ENCODE peak calls at places on chromosomes 6 and 20, in five cellular contexts. I, S, B, L and H are unnamed samples.

GRCh38 chr20:8829232-8829631 is 239.7 kb upstream of the PLCB4 start:
- DNase-seq in L (no peak), S (no peak), I (no peak), B (no peak), H (no peak)

GRCh38 chr6:122692175-122692598 is 82.0 kb downstream of the PKIB start:
- DNase-seq in S (no peak), B (no peak), I (no peak), L (no peak), H (no peak)

GRCh38 chr6:150201791-150202329 is 59.0 kb downstream of the PPP1R14C start:
- DNase-seq in B (no peak), S (no peak), I (no peak), L (no peak), H (no peak)

GRCh38 chr6:37021356-37022129 is 16.1 kb downstream of the FGD2 start:
- DNase-seq in S (no peak), B (peak), I (no peak), L (no peak), H (no peak)

GRCh38 chr6:131924881-131925474 is 26.2 kb downstream of the CCN2 start:
- DNase-seq in I (no peak), B (peak), L (no peak), S (no peak), H (no peak)

GRCh38 chr6:446418-447366 is 55.1 kb downstream of the IRF4 start:
- DNase-seq in B (no peak), L (no peak), I (no peak), S (no peak), H (no peak)

GRCh38 chr6:10412165-10412947 is 2.5 kb downstream of the TFAP2A start:
- DNase-seq in I (no peak), S (no peak), L (peak), B (peak), H (peak)

GRCh38 chr6:149335924-149336323 is 18.4 kb downstream of the TAB2 start:
- DNase-seq in B (peak), L (no peak), S (no peak), I (no peak), H (no peak)

GRCh38 chr6:22906091-22906549 is 336.8 kb downstream of the HDGFL1 start:
- DNase-seq in L (no peak), I (no peak), S (no peak), B (no peak), H (no peak)

GRCh38 chr6:40856271-40856670 is 182.8 kb downstream of the UNC5CL start:
- DNase-seq in I (no peak), L (no peak), B (no peak), S (no peak), H (no peak)

GRCh38 chr6:40854592-40854991 is 184.4 kb downstream of the UNC5CL start:
- DNase-seq in S (no peak), B (no peak), L (no peak), I (no peak), H (no peak)

GRCh38 chr6:40848868-40849524 is 190.0 kb downstream of the UNC5CL start:
- DNase-seq in I (no peak), B (no peak), L (no peak), S (no peak), H (no peak)

GRCh38 chr6:40855481-40855880 is 183.5 kb downstream of the UNC5CL start:
- DNase-seq in S (no peak), B (no peak), I (no peak), L (no peak), H (no peak)

DNA sequence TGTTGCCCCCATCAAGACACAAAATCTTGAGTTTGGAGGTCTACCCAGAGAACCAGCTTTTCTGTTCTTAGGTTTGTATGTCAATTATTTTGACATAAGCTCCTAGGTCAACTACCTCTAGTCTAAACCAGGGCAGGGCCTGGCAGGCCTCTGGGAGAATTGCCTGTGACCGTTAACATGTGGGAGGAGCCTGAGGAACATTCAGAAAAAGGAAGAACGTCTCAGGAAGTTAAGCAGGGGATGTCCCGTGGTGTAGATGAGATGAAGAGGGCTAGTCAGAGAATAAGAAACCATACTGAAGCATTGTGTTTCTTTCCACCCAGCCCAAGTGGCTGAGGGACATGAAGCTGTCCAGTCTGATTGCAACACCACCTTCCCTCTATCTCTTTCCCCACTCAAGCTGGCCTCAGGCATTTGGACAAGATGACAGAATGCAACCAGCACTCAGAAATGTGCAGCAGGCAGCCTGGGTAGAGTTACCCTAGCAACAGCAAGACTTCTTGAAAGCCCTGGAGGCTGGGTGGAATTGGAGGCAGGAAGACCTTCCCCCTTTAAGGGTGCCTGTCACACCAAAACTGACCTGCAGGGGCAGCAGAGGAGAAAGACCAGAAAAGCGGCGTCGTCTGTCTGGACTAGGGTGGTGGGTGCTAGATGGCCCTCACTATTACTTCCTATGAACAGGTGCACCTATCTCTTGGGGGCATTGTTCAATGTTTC is 186.2 kb downstream of the UNC5CL start:
- DNase-seq in I (no peak), B (no peak), L (no peak), S (no peak), H (no peak)
- TF ChIP-seq CTCF in I (peak), B (peak), L (no peak), S (peak), H (peak)

GRCh38 chr6:109788687-109789086 is 97.6 kb downstream of the FIG4 start:
- DNase-seq in S (no peak), I (no peak), L (no peak), B (no peak), H (no peak)

GRCh38 chr6:109793015-109793414 is 101.9 kb downstream of the FIG4 start:
- DNase-seq in L (no peak), I (no peak), S (no peak), B (no peak), H (no peak)

GRCh38 chr6:109793793-109794192 is 102.7 kb downstream of the FIG4 start:
- DNase-seq in B (peak), S (peak), L (peak), I (no peak), H (no peak)

GRCh38 chr6:109790131-109790530 is 99.0 kb downstream of the FIG4 start:
- DNase-seq in I (no peak), L (no peak), S (no peak), B (peak), H (no peak)

GRCh38 chr6:109791301-109791700 is 100.2 kb downstream of the FIG4 start:
- DNase-seq in B (no peak), S (no peak), I (no peak), L (no peak), H (no peak)
- TF ChIP-seq CTCF in B (no peak), S (no peak), I (no peak), L (no peak), H (no peak)

GRCh38 chr6:157460182-157460999 is 79.4 kb downstream of the ZDHHC14 start:
- DNase-seq in B (no peak), L (no peak), I (no peak), S (no peak), H (no peak)

GRCh38 chr6:157462956-157463742 is 82.2 kb downstream of the ZDHHC14 start:
- DNase-seq in I (no peak), S (no peak), L (no peak), B (no peak), H (no peak)

GRCh38 chr6:157457787-157458186 is 76.8 kb downstream of the ZDHHC14 start:
- DNase-seq in I (no peak), B (no peak), L (peak), S (no peak), H (no peak)

GRCh38 chr6:157459327-157459726 is 78.3 kb downstream of the ZDHHC14 start:
- DNase-seq in S (no peak), B (no peak), L (no peak), I (no peak), H (no peak)

GRCh38 chr6:157461000-157461915 is 80.3 kb downstream of the ZDHHC14 start:
- DNase-seq in B (no peak), L (no peak), I (no peak), S (no peak), H (no peak)
- TF ChIP-seq CTCF in B (no peak), L (no peak), I (no peak), S (no peak), H (no peak)

GRCh38 chr20:10447028-10447427 is 11.9 kb downstream of the SLX4IP start:
- DNase-seq in I (no peak), S (no peak), L (no peak), B (no peak), H (no peak)
- TF ChIP-seq CTCF in I (no peak), S (no peak), L (no peak), B (no peak), H (peak)

GRCh38 chr20:63736893-63737689 is 627 bp downstream of the LIME1 start:
- DNase-seq in I (no peak), S (no peak), B (no peak), L (no peak), H (no peak)
- TF ChIP-seq CTCF in I (no peak), S (no peak), B (no peak), L (no peak), H (no peak)

GRCh38 chr6:156102129-156102528 is 646.5 kb upstream of the NOX3 start:
- DNase-seq in L (no peak), B (no peak), I (no peak), S (no peak), H (no peak)
- TF ChIP-seq CTCF in L (no peak), B (peak), I (peak), S (no peak), H (no peak)

DNA sequence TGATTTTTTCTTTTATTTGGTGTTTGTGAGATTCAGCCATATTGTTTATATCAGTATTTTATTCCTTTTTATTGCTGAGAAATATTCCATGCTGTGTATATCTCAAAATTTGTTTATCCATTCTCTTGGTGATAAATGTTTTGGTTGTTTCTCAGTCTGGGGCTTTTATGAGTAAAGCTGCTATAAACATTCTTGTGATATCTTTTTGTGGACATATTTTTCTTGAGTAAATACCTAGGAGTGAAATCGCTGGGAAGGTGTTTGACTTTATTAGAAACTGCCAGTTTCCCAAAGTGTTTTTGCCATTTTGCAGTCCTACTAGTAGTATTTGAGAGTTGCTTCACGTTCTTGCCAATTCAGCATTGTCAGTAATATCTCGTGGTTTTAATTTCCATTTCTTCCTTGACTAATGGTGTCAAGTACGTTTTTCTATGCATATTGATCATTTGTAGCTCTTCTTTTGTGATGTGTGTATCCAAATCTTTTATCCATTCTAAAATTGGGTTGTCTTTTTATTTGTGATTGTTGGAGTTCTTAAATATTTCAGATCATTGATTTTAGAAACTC is 31.1 kb upstream of the DYNLRB1 start:
- DNase-seq in L (no peak), B (no peak), I (no peak), S (no peak), H (no peak)
- TF ChIP-seq CTCF in L (no peak), B (no peak), I (no peak), S (no peak), H (no peak)

GRCh38 chr20:59942245-59942644 is 2.1 kb downstream of the FAM217B start:
- DNase-seq in S (no peak), I (no peak), L (no peak), B (no peak), H (no peak)

GRCh38 chr20:59945731-59946130 is 5.5 kb downstream of the FAM217B start:
- DNase-seq in S (no peak), L (no peak), B (no peak), I (no peak), H (no peak)

GRCh38 chr20:59948212-59948611 is 8.0 kb downstream of the FAM217B start:
- DNase-seq in B (no peak), L (no peak), S (no peak), I (no peak), H (no peak)

GRCh38 chr20:59948828-59949720 is 8.9 kb downstream of the FAM217B start:
- DNase-seq in L (peak), S (peak), B (peak), I (no peak), H (no peak)

DNA sequence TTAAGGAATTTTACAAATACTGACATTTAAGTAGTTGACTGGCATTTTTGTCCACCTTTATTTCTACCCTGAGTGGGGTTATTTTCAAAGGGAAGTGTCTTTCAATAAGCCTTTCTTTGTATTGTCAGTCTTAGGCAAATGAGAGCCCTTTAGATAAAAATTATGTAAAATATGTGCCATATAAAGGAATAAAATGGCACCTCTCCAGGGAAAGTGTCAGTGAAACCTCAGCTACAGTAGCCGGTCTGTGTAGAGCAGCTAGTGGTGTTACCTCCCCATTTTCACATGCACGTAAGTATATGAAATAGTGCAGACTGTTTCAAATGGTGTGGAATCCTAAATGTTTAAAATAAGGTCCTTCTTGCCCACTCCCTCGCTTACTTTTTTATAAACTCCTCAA is 5.0 kb downstream of the FAM217B start:
- DNase-seq in B (no peak), S (no peak), L (no peak), I (no peak), H (no peak)
- TF ChIP-seq CTCF in B (no peak), S (no peak), L (no peak), I (no peak), H (no peak)